ENCODE peak calls at places on chromosome 20, in seven cellular contexts. F is choroid plexus epithelial cell, N is brain microvascular endothelial cell, J is IMR-90, S is colonic mucosa, V is left lung, M is AG09309. W is an unnamed sample.

GRCh38 chr20:22681591-22682248 is 97.3 kb upstream of the FOXA2 start:
- DNase-seq in F (no peak), N (no peak), J (no peak), S (no peak), V (no peak), M (no peak), W (no peak)

GRCh38 chr20:31560094-31560899 is 44.8 kb upstream of the ID1 start:
- DNase-seq in F (peak; percentile 93), N (peak; percentile 69), J (peak; percentile 86), S (peak; percentile 74), V (peak; percentile 81), M (peak; percentile 86), W (peak; percentile 91)

GRCh38 chr20:37524859-37525708 is 2.6 kb downstream of the BLCAP start:
- DNase-seq in F (no peak), N (no peak), J (peak; percentile 21), S (no peak), V (no peak), M (no peak), W (no peak)

GRCh38 chr20:38134427-38135281 is 30.4 kb downstream of the TGM2 start:
- DNase-seq in F (peak; percentile 93), N (peak; percentile 79), J (peak; percentile 64), S (no peak), V (peak; percentile 33), M (no peak), W (peak; percentile 28)

GRCh38 chr20:50415516-50416268 is 94.5 kb upstream of the PTPN1 start:
- DNase-seq in F (peak; percentile 89), N (peak; percentile 83), J (peak; percentile 87), S (peak; percentile 98), V (peak; percentile 95), M (peak; percentile 76), W (peak; percentile 98)

GRCh38 chr20:35490736-35491181 is 35.4 kb downstream of the CEP250 start:
- DNase-seq in F (no peak), N (no peak), J (no peak), S (peak; percentile 26), V (no peak), M (no peak), W (no peak)

GRCh38 chr20:62059926-62060630 is 5.6 kb downstream of the TAF4 start:
- DNase-seq in F (no peak), N (no peak), J (no peak), S (no peak), V (no peak), M (no peak), W (no peak)

GRCh38 chr20:35048739-35049138 is 43.9 kb downstream of the TRPC4AP start:
- DNase-seq in F (no peak), N (no peak), J (no peak), S (no peak), V (no peak), M (no peak), W (no peak)

GRCh38 chr20:52833901-52834300 is 138.3 kb upstream of the TSHZ2 start:
- DNase-seq in F (no peak), N (no peak), J (no peak), S (no peak), V (no peak), M (no peak), W (no peak)

GRCh38 chr20:34525709-34526416 is 9.6 kb downstream of the DYNLRB1 start:
- DNase-seq in F (peak; percentile 98), N (peak; percentile 98), J (peak; percentile 100), S (peak; percentile 87), V (peak; percentile 81), M (peak; percentile 97), W (peak; percentile 99)

GRCh38 chr20:57902478-57902877 is 192.7 kb upstream of the PMEPA1 start:
- DNase-seq in F (peak; percentile 75), N (peak; percentile 64), J (peak; percentile 16), S (no peak), V (no peak), M (peak; percentile 61), W (peak; percentile 53)

GRCh38 chr20:19830351-19830750 is 72.3 kb downstream of the RIN2 start:
- DNase-seq in F (no peak), N (peak; percentile 35), J (peak; percentile 69), S (no peak), V (no peak), M (no peak), W (no peak)

GRCh38 chr20:49786226-49786625 is 26.4 kb upstream of the SLC9A8 start:
- DNase-seq in F (no peak), N (no peak), J (no peak), S (no peak), V (no peak), M (no peak), W (no peak)

GRCh38 chr20:58695895-58696375 is 3.3 kb downstream of the NPEPL1 start:
- DNase-seq in F (no peak), N (no peak), J (no peak), S (no peak), V (no peak), M (no peak), W (no peak)

GRCh38 chr20:59697082-59697481 is 92.7 kb downstream of the PHACTR3 start:
- DNase-seq in F (no peak), N (no peak), J (no peak), S (no peak), V (no peak), M (no peak), W (no peak)

GRCh38 chr20:21432911-21433310 is 35.6 kb upstream of the NKX2-4 start:
- DNase-seq in F (no peak), N (no peak), J (no peak), S (no peak), V (no peak), M (no peak), W (no peak)

GRCh38 chr20:20083796-20084195 is 31.5 kb downstream of the CFAP61 start:
- DNase-seq in F (peak; percentile 46), N (no peak), J (peak; percentile 20), S (no peak), V (no peak), M (no peak), W (no peak)

GRCh38 chr20:2156666-2157624 is 55.3 kb downstream of the STK35 start:
- DNase-seq in F (no peak), N (no peak), J (no peak), S (no peak), V (no peak), M (no peak), W (peak; percentile 21)

GRCh38 chr20:8221887-8222419 is 89.9 kb downstream of the PLCB1 start:
- DNase-seq in F (no peak), N (no peak), J (no peak), S (no peak), V (no peak), M (no peak), W (no peak)

GRCh38 chr20:35340436-35340835 is 48.2 kb upstream of the FAM83C start:
- DNase-seq in F (no peak), N (no peak), J (no peak), S (no peak), V (no peak), M (no peak), W (no peak)

GRCh38 chr20:325889-326644 is 715 bp downstream of the SOX12 start:
- DNase-seq in F (peak; percentile 80), N (peak; percentile 58), J (peak; percentile 67), S (peak; percentile 61), V (peak; percentile 69), M (no peak), W (peak; percentile 54)

GRCh38 chr20:38275815-38276550 is 15.4 kb upstream of the KIAA1755 start:
- DNase-seq in F (peak; percentile 87), N (peak; percentile 94), J (peak; percentile 96), S (no peak), V (no peak), M (peak; percentile 38), W (peak; percentile 85)

GRCh38 chr20:43220612-43221011 is 30.9 kb upstream of the PTPRT start:
- DNase-seq in F (peak; percentile 2), N (no peak), J (peak; percentile 3), S (no peak), V (no peak), M (no peak), W (no peak)

GRCh38 chr20:371755-372542 is 8.6 kb upstream of the TRIB3 start:
- DNase-seq in F (peak; percentile 90), N (peak; percentile 55), J (peak; percentile 88), S (peak; percentile 42), V (peak; percentile 88), M (peak; percentile 66), W (peak; percentile 98)

GRCh38 chr20:4484431-4485057 is 237.2 kb upstream of the PRND start:
- DNase-seq in F (no peak), N (no peak), J (no peak), S (no peak), V (no peak), M (no peak), W (peak; percentile 22)

GRCh38 chr20:15618912-15619311 is 954.3 kb downstream of the KIF16B start:
- DNase-seq in F (no peak), N (no peak), J (no peak), S (no peak), V (no peak), M (no peak), W (no peak)
- H3K4me3 ChIP-seq in F (no peak overlapping the region), N (no peak overlapping the region), J (no peak overlapping the region), S (no peak overlapping the region), V (no peak overlapping the region), M (no peak overlapping the region), W (no peak overlapping the region)

GRCh38 chr20:46049815-46050214 is 20.8 kb downstream of the SLC12A5 start:
- DNase-seq in F (no peak), N (no peak), J (no peak), S (no peak), V (no peak), M (no peak), W (no peak)

GRCh38 chr20:46049190-46049589 is 20.2 kb downstream of the SLC12A5 start:
- DNase-seq in F (no peak), N (no peak), J (no peak), S (no peak), V (no peak), M (no peak), W (no peak)

GRCh38 chr20:46051556-46052323 is 22.7 kb downstream of the SLC12A5 start:
- DNase-seq in F (no peak), N (no peak), J (peak; percentile 15), S (no peak), V (no peak), M (no peak), W (no peak)

GRCh38 chr20:46050885-46051284 is 21.9 kb downstream of the SLC12A5 start:
- DNase-seq in F (no peak), N (no peak), J (no peak), S (no peak), V (no peak), M (no peak), W (no peak)

GRCh38 chr20:46050444-46050843 is 21.4 kb downstream of the SLC12A5 start:
- DNase-seq in F (no peak), N (no peak), J (no peak), S (no peak), V (no peak), M (no peak), W (no peak)
- TF ChIP-seq CTCF in F (no peak), N (no peak), J (no peak), S (no peak), V (no peak), M (no peak), W (no peak)

GRCh38 chr20:44979090-44979621 is 12.8 kb downstream of the STK4 start:
- DNase-seq in F (peak; percentile 81), N (peak; percentile 63), J (peak; percentile 61), S (peak; percentile 53), V (no peak), M (no peak), W (no peak)
- H3K4me3 ChIP-seq in F (no peak overlapping the region), N (no peak overlapping the region), J (no peak overlapping the region), S (no peak overlapping the region), V (no peak overlapping the region), M (no peak overlapping the region), W (no peak overlapping the region)

DNA sequence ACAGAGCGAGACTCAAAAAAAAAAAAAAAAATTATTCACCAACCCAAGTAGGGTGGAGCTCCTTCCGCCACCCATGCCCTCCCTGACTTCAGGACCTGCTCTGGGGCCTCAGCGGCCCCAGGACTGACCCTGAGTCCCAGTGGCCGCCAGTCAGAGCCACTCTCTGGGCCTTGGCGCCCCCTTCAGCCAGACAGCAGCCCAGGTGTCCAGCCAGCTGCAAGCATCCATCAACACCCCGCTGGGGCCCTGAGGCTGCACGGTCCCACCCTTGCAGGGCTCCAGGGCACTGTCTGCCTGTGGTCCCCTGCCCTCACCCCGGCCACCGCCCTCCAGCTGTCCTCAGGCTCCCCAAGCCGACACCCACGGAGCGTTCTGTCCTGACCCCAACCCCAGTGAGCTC is 11.4 kb upstream of the KCNQ2 start:
- DNase-seq in F (no peak), N (no peak), J (no peak), S (no peak), V (no peak), M (no peak), W (no peak)
- TF ChIP-seq CTCF in F (peak; percentile 18), N (peak; percentile 19), J (no peak), S (no peak), V (no peak), M (no peak), W (no peak)